ENCODE peak calls at places on chromosomes 16 and 17, in eight cellular contexts. T, U, V, M, K, P, L and J are unnamed samples.

GRCh38 chr17:55448681-55449080 is 27.0 kb upstream of the MMD start:
- DNase-seq in T (no peak), M (peak; percentile 63), L (no peak), P (peak; percentile 80), K (no peak), U (no peak), V (no peak), J (no peak)

GRCh38 chr17:77379065-77379428 is 238.3 kb downstream of the SEC14L1 start:
- DNase-seq in L (no peak), T (no peak), P (no peak), V (no peak), K (no peak), M (no peak), U (no peak), J (no peak)

GRCh38 chr16:74611721-74612120 is 4.8 kb upstream of the GLG1 start:
- DNase-seq in U (no peak), V (no peak), L (no peak), M (peak; percentile 59), T (no peak), P (peak; percentile 80), K (no peak), J (no peak)

GRCh38 chr17:49589556-49589885 is 13.8 kb downstream of the NXPH3 start:
- DNase-seq in V (no peak), T (no peak), M (no peak), K (no peak), L (no peak), U (no peak), P (peak; percentile 16), J (no peak)

GRCh38 chr16:67115649-67116048 is 5.9 kb downstream of the PHAF1 start:
- DNase-seq in L (no peak), P (peak; percentile 93), U (peak; percentile 71), M (peak; percentile 84), K (no peak), T (no peak), V (no peak), J (peak; percentile 74)

GRCh38 chr17:21370430-21370829 is 5.7 kb upstream of the KCNJ12 start:
- DNase-seq in L (no peak), P (peak; percentile 14), T (no peak), U (no peak), V (no peak), K (no peak), M (no peak), J (no peak)

GRCh38 chr17:42251115-42251514 is 25.1 kb downstream of the STAT5B start:
- DNase-seq in L (no peak), V (no peak), K (no peak), U (no peak), T (peak; percentile 46), M (peak; percentile 33), P (peak; percentile 38), J (no peak)

GRCh38 chr17:83036666-83037065 is 42.7 kb upstream of the METRNL start:
- DNase-seq in K (no peak), M (no peak), P (no peak), T (no peak), V (no peak), L (no peak), U (no peak), J (no peak)

GRCh38 chr16:84950906-84951305 is 60.4 kb downstream of the ZDHHC7 start:
- DNase-seq in U (no peak), V (no peak), T (peak; percentile 72), K (no peak), L (peak; percentile 6), P (no peak), M (no peak), J (no peak)

GRCh38 chr17:52079496-52079895 is 79.0 kb downstream of the CA10 start:
- DNase-seq in L (no peak), P (no peak), M (no peak), T (no peak), U (no peak), K (no peak), V (no peak), J (no peak)

GRCh38 chr16:82638095-82638798 is 11.5 kb downstream of the CDH13 start:
- DNase-seq in T (no peak), L (no peak), K (no peak), P (peak; percentile 80), V (no peak), M (peak; percentile 92), U (no peak), J (no peak)

GRCh38 chr17:81866440-81867122 is 4.6 kb downstream of the ARHGDIA start:
- DNase-seq in V (peak; percentile 24), P (peak; percentile 53), M (no peak), K (no peak), L (no peak), T (no peak), U (no peak), J (no peak)

GRCh38 chr17:30921544-30922196 is at the start of gene ADAP2:
- DNase-seq in P (peak; percentile 33), L (no peak), M (no peak), V (no peak), T (peak; percentile 75), K (no peak), U (no peak), J (no peak)

GRCh38 chr17:68794636-68795503 is 160.3 kb downstream of the ABCA8 start:
- DNase-seq in L (no peak), M (peak; percentile 75), P (peak; percentile 90), U (no peak), T (peak; percentile 11), K (no peak), V (no peak), J (no peak)

GRCh38 chr16:57727610-57728009 is 8.0 kb upstream of the KATNB1 start:
- DNase-seq in P (no peak), V (no peak), M (no peak), U (no peak), K (no peak), T (no peak), L (no peak), J (no peak)

GRCh38 chr16:54075446-54075845 is 211.1 kb downstream of the IRX3 start:
- DNase-seq in K (no peak), U (no peak), L (no peak), M (no peak), V (no peak), T (no peak), P (no peak), J (no peak)

GRCh38 chr16:83118365-83118764 is 491.6 kb downstream of the CDH13 start:
- DNase-seq in V (no peak), U (no peak), M (no peak), P (peak; percentile 64), L (no peak), K (no peak), T (no peak), J (no peak)

GRCh38 chr16:79047337-79047736 is 553.2 kb downstream of the MAF start:
- DNase-seq in P (no peak), K (peak; percentile 35), L (no peak), T (peak; percentile 50), M (no peak), V (peak; percentile 8), U (no peak), J (no peak)

GRCh38 chr17:80804466-80804865 is 187.2 kb upstream of the CHMP6 start:
- DNase-seq in P (no peak), T (no peak), U (no peak), V (no peak), L (no peak), K (no peak), M (no peak), J (no peak)

GRCh38 chr17:28407130-28407973 is 1.3 kb upstream of the SLC46A1 start:
- DNase-seq in V (no peak), P (no peak), M (no peak), L (no peak), U (no peak), K (no peak), T (peak; percentile 68), J (no peak)

GRCh38 chr17:37519241-37519985 is 29.7 kb downstream of the DUSP14 start:
- DNase-seq in T (no peak), V (no peak), L (no peak), P (no peak), M (peak; percentile 49), U (no peak), K (no peak), J (no peak)

GRCh38 chr17:82949984-82950383 is 110.2 kb upstream of the ZNF750 start:
- DNase-seq in L (no peak), V (no peak), K (no peak), P (no peak), T (no peak), M (no peak), U (no peak), J (no peak)

GRCh38 chr17:45353047-45353446 is 36.2 kb upstream of the MAP3K14 start:
- DNase-seq in V (no peak), P (no peak), K (no peak), U (no peak), M (no peak), L (peak; percentile 7), T (no peak), J (no peak)

GRCh38 chr17:31286587-31286986 is 10.5 kb downstream of the OMG start:
- DNase-seq in P (no peak), T (peak; percentile 19), M (no peak), U (no peak), V (no peak), K (no peak), L (no peak), J (no peak)

GRCh38 chr16:56298948-56299602 is 107.8 kb downstream of the GNAO1 start:
- DNase-seq in U (no peak), K (no peak), M (no peak), L (no peak), T (no peak), V (no peak), P (no peak), J (no peak)

GRCh38 chr16:27498020-27498419 is 51.7 kb downstream of the GTF3C1 start:
- DNase-seq in T (no peak), M (no peak), V (no peak), U (no peak), P (peak; percentile 43), K (no peak), L (no peak), J (peak; percentile 7)

GRCh38 chr16:1073566-1074378 is 1.2 kb downstream of the SSTR5 start:
- DNase-seq in V (no peak), P (no peak), M (no peak), T (peak; percentile 68), K (no peak), U (no peak), L (no peak), J (no peak)

GRCh38 chr17:73291260-73291801 is 20.5 kb downstream of the CDC42EP4 start:
- DNase-seq in V (no peak), T (no peak), L (no peak), P (peak; percentile 98), M (peak; percentile 95), K (no peak), U (no peak), J (no peak)

GRCh38 chr17:77836557-77837041 is 121.9 kb upstream of the TNRC6C start:
- DNase-seq in U (no peak), V (no peak), T (no peak), L (no peak), P (peak; percentile 49), M (peak; percentile 53), K (peak; percentile 85), J (no peak)

GRCh38 chr17:78241277-78242023 is 10.0 kb downstream of the TMEM235 start:
- DNase-seq in P (peak; percentile 29), L (no peak), T (peak; percentile 73), M (peak; percentile 31), K (no peak), V (no peak), U (no peak), J (peak; percentile 7)

GRCh38 chr17:32723310-32723955 is 153.5 kb downstream of the MYO1D start:
- DNase-seq in U (no peak), M (no peak), V (no peak), K (no peak), L (no peak), P (no peak), T (no peak), J (no peak)

GRCh38 chr16:72560617-72561016 is 388.7 kb upstream of the PMFBP1 start:
- DNase-seq in L (no peak), V (no peak), U (no peak), T (no peak), K (no peak), P (no peak), M (no peak), J (no peak)

GRCh38 chr17:76553163-76553908 is 13.5 kb downstream of the PRCD start:
- DNase-seq in L (no peak), P (no peak), T (no peak), M (no peak), K (no peak), U (no peak), V (no peak), J (no peak)

GRCh38 chr17:8109669-8110455 is 8.5 kb downstream of the ALOXE3 start:
- DNase-seq in L (peak; percentile 59), U (no peak), M (no peak), V (peak; percentile 83), P (peak; percentile 52), T (peak; percentile 91), K (peak; percentile 67), J (no peak)